ENCODE peak calls at places on chromosomes 4 and X, in six cellular contexts. One of them, this sample, is unnamed.

GRCh38 chr4:8434251-8435073 is 6.1 kb downstream of the ACOX3 start:
- DNase-seq in endothelial cell of umbilical vein: no peak
- DNase-seq in fibroblast of mammary gland: no peak
- DNase-seq in NB4: no peak
- DNase-seq in substantia nigra: no peak
- DNase-seq in LoVo: no peak
- DNase-seq in this sample: no peak

GRCh38 chrX:52078133-52078532 is 9.2 kb upstream of the MAGED4B start:
- DNase-seq in endothelial cell of umbilical vein: no peak
- DNase-seq in fibroblast of mammary gland: no peak
- DNase-seq in NB4: no peak
- DNase-seq in substantia nigra: no peak
- DNase-seq in LoVo: no peak
- DNase-seq in this sample: no peak

GRCh38 chrX:97294016-97294415 is 410.3 kb downstream of the RPA4 start:
- DNase-seq in endothelial cell of umbilical vein: no peak
- DNase-seq in fibroblast of mammary gland: no peak
- DNase-seq in NB4: peak
- DNase-seq in substantia nigra: no peak
- DNase-seq in LoVo: no peak
- DNase-seq in this sample: no peak

GRCh38 chrX:47743504-47743903 is 84.5 kb upstream of the UXT start:
- DNase-seq in endothelial cell of umbilical vein: no peak
- DNase-seq in fibroblast of mammary gland: peak
- DNase-seq in NB4: peak
- DNase-seq in substantia nigra: no peak
- DNase-seq in LoVo: no peak
- DNase-seq in this sample: no peak

GRCh38 chr4:36222702-36223101 is 21.6 kb downstream of the ARAP2 start:
- DNase-seq in endothelial cell of umbilical vein: no peak
- DNase-seq in fibroblast of mammary gland: no peak
- DNase-seq in NB4: no peak
- DNase-seq in substantia nigra: no peak
- DNase-seq in LoVo: no peak
- DNase-seq in this sample: no peak

GRCh38 chrX:124413244-124413643 is 66.9 kb downstream of the SH2D1A start:
- DNase-seq in endothelial cell of umbilical vein: no peak
- DNase-seq in fibroblast of mammary gland: no peak
- DNase-seq in NB4: no peak
- DNase-seq in substantia nigra: no peak
- DNase-seq in LoVo: no peak
- DNase-seq in this sample: no peak

GRCh38 chrX:22950278-22951266 is 49.2 kb upstream of the DDX53 start:
- DNase-seq in endothelial cell of umbilical vein: peak
- DNase-seq in fibroblast of mammary gland: peak
- DNase-seq in NB4: peak
- DNase-seq in substantia nigra: no peak
- DNase-seq in LoVo: no peak
- DNase-seq in this sample: peak

GRCh38 chr4:120749445-120750151 is 172.9 kb downstream of the PRDM5 start:
- DNase-seq in endothelial cell of umbilical vein: no peak
- DNase-seq in fibroblast of mammary gland: no peak
- DNase-seq in NB4: no peak
- DNase-seq in substantia nigra: no peak
- DNase-seq in LoVo: no peak
- DNase-seq in this sample: no peak

GRCh38 chr4:76569225-76569624 is 134.2 kb downstream of the SHROOM3 start:
- DNase-seq in endothelial cell of umbilical vein: no peak
- DNase-seq in fibroblast of mammary gland: no peak
- DNase-seq in NB4: no peak
- DNase-seq in substantia nigra: no peak
- DNase-seq in LoVo: no peak
- DNase-seq in this sample: no peak

GRCh38 chr4:155995069-155995468 is 41.4 kb upstream of the CTSO start:
- DNase-seq in endothelial cell of umbilical vein: no peak
- DNase-seq in fibroblast of mammary gland: no peak
- DNase-seq in NB4: no peak
- DNase-seq in substantia nigra: no peak
- DNase-seq in LoVo: no peak
- DNase-seq in this sample: no peak

GRCh38 chr4:54625391-54625790 is 32.4 kb upstream of the KIT start:
- DNase-seq in endothelial cell of umbilical vein: peak
- DNase-seq in fibroblast of mammary gland: no peak
- DNase-seq in NB4: no peak
- DNase-seq in substantia nigra: no peak
- DNase-seq in LoVo: no peak
- DNase-seq in this sample: no peak

GRCh38 chrX:38375888-38376287 is 23.5 kb downstream of the OTC start:
- DNase-seq in endothelial cell of umbilical vein: peak
- DNase-seq in fibroblast of mammary gland: peak
- DNase-seq in NB4: peak
- DNase-seq in substantia nigra: no peak
- DNase-seq in LoVo: no peak
- DNase-seq in this sample: peak

GRCh38 chr4:109729155-109729562 is 711 bp downstream of the PLA2G12A start:
- DNase-seq in endothelial cell of umbilical vein: peak
- DNase-seq in fibroblast of mammary gland: no peak
- DNase-seq in NB4: peak
- DNase-seq in substantia nigra: no peak
- DNase-seq in LoVo: peak
- DNase-seq in this sample: peak

GRCh38 chr4:72568959-72569718 is at the start of gene ADAMTS3:
- DNase-seq in endothelial cell of umbilical vein: peak
- DNase-seq in fibroblast of mammary gland: peak
- DNase-seq in NB4: peak
- DNase-seq in substantia nigra: no peak
- DNase-seq in LoVo: no peak
- DNase-seq in this sample: peak

GRCh38 chr4:57023104-57023503 is 44.4 kb downstream of the POLR2B start:
- DNase-seq in endothelial cell of umbilical vein: peak
- DNase-seq in fibroblast of mammary gland: peak
- DNase-seq in NB4: no peak
- DNase-seq in substantia nigra: no peak
- DNase-seq in LoVo: no peak
- DNase-seq in this sample: no peak

GRCh38 chr4:6463311-6464289 is 8.8 kb downstream of the PPP2R2C start:
- DNase-seq in endothelial cell of umbilical vein: no peak
- DNase-seq in fibroblast of mammary gland: no peak
- DNase-seq in NB4: no peak
- DNase-seq in substantia nigra: peak
- DNase-seq in LoVo: no peak
- DNase-seq in this sample: no peak

GRCh38 chr4:71635094-71635493 is 148.8 kb downstream of the GC start:
- DNase-seq in endothelial cell of umbilical vein: no peak
- DNase-seq in fibroblast of mammary gland: no peak
- DNase-seq in NB4: no peak
- DNase-seq in substantia nigra: no peak
- DNase-seq in LoVo: no peak
- DNase-seq in this sample: peak

GRCh38 chr4:175536852-175537453 is 275.1 kb downstream of the GPM6A start:
- DNase-seq in endothelial cell of umbilical vein: no peak
- DNase-seq in fibroblast of mammary gland: peak
- DNase-seq in NB4: peak
- DNase-seq in substantia nigra: no peak
- DNase-seq in LoVo: peak
- DNase-seq in this sample: peak

GRCh38 chr4:174316954-174317353 is 33.2 kb downstream of the CEP44 start:
- DNase-seq in endothelial cell of umbilical vein: no peak
- DNase-seq in fibroblast of mammary gland: peak
- DNase-seq in NB4: no peak
- DNase-seq in substantia nigra: no peak
- DNase-seq in LoVo: no peak
- DNase-seq in this sample: no peak

GRCh38 chr4:77010841-77011354 is 61.3 kb downstream of the SEPTIN11 start:
- DNase-seq in endothelial cell of umbilical vein: peak
- DNase-seq in fibroblast of mammary gland: peak
- DNase-seq in NB4: no peak
- DNase-seq in substantia nigra: no peak
- DNase-seq in LoVo: peak
- DNase-seq in this sample: peak

GRCh38 chr4:5711479-5712184 is 631 bp downstream of the EVC start:
- DNase-seq in endothelial cell of umbilical vein: peak
- DNase-seq in fibroblast of mammary gland: peak
- DNase-seq in NB4: no peak
- DNase-seq in substantia nigra: no peak
- DNase-seq in LoVo: no peak
- DNase-seq in this sample: peak

GRCh38 chrX:41087219-41087618 is 2.0 kb downstream of the USP9X start:
- DNase-seq in endothelial cell of umbilical vein: peak
- DNase-seq in fibroblast of mammary gland: no peak
- DNase-seq in NB4: no peak
- DNase-seq in substantia nigra: no peak
- DNase-seq in LoVo: no peak
- DNase-seq in this sample: no peak

GRCh38 chrX:45801554-45801953 is 600.9 kb upstream of the DIPK2B start:
- DNase-seq in endothelial cell of umbilical vein: peak
- DNase-seq in fibroblast of mammary gland: peak
- DNase-seq in NB4: peak
- DNase-seq in substantia nigra: no peak
- DNase-seq in LoVo: no peak
- DNase-seq in this sample: peak

GRCh38 chrX:85570496-85570895 is 191.0 kb upstream of the POF1B start:
- DNase-seq in endothelial cell of umbilical vein: no peak
- DNase-seq in fibroblast of mammary gland: no peak
- DNase-seq in NB4: no peak
- DNase-seq in substantia nigra: no peak
- DNase-seq in LoVo: no peak
- DNase-seq in this sample: no peak

GRCh38 chr4:152211936-152212675 is 323.8 kb downstream of the FBXW7 start:
- DNase-seq in endothelial cell of umbilical vein: no peak
- DNase-seq in fibroblast of mammary gland: no peak
- DNase-seq in NB4: no peak
- DNase-seq in substantia nigra: no peak
- DNase-seq in LoVo: no peak
- DNase-seq in this sample: no peak

GRCh38 chr4:10117424-10118354 is 1.1 kb upstream of the WDR1 start:
- DNase-seq in endothelial cell of umbilical vein: peak
- DNase-seq in fibroblast of mammary gland: peak
- DNase-seq in NB4: peak
- DNase-seq in substantia nigra: no peak
- DNase-seq in LoVo: no peak
- DNase-seq in this sample: no peak

GRCh38 chrX:16528620-16529019 is 121.3 kb upstream of the S100G start:
- DNase-seq in endothelial cell of umbilical vein: no peak
- DNase-seq in fibroblast of mammary gland: no peak
- DNase-seq in NB4: no peak
- DNase-seq in substantia nigra: no peak
- DNase-seq in LoVo: no peak
- DNase-seq in this sample: no peak

GRCh38 chr4:147109800-147110199 is 164.1 kb upstream of the TTC29 start:
- DNase-seq in endothelial cell of umbilical vein: no peak
- DNase-seq in fibroblast of mammary gland: no peak
- DNase-seq in NB4: no peak
- DNase-seq in substantia nigra: no peak
- DNase-seq in LoVo: no peak
- DNase-seq in this sample: no peak

GRCh38 chr4:180455226-180455625 is 1788.0 kb upstream of the TENM3 start:
- DNase-seq in endothelial cell of umbilical vein: no peak
- DNase-seq in fibroblast of mammary gland: no peak
- DNase-seq in NB4: no peak
- DNase-seq in substantia nigra: no peak
- DNase-seq in LoVo: no peak
- DNase-seq in this sample: no peak

GRCh38 chr4:7418131-7418943 is 16.4 kb downstream of the PSAPL1 start:
- DNase-seq in endothelial cell of umbilical vein: no peak
- DNase-seq in fibroblast of mammary gland: no peak
- DNase-seq in NB4: no peak
- DNase-seq in substantia nigra: no peak
- DNase-seq in LoVo: no peak
- DNase-seq in this sample: no peak

GRCh38 chr4:57344296-57344695 is 234.1 kb upstream of the IGFBP7 start:
- DNase-seq in endothelial cell of umbilical vein: no peak
- DNase-seq in fibroblast of mammary gland: no peak
- DNase-seq in NB4: no peak
- DNase-seq in substantia nigra: no peak
- DNase-seq in LoVo: no peak
- DNase-seq in this sample: no peak

GRCh38 chrX:136194546-136194945 is 47.2 kb downstream of the FHL1 start:
- DNase-seq in endothelial cell of umbilical vein: no peak
- DNase-seq in fibroblast of mammary gland: no peak
- DNase-seq in NB4: no peak
- DNase-seq in substantia nigra: no peak
- DNase-seq in LoVo: no peak
- DNase-seq in this sample: no peak

GRCh38 chr4:140826701-140827027 is 70.5 kb upstream of the TBC1D9 start:
- DNase-seq in endothelial cell of umbilical vein: no peak
- DNase-seq in fibroblast of mammary gland: no peak
- DNase-seq in NB4: no peak
- DNase-seq in substantia nigra: no peak
- DNase-seq in LoVo: no peak
- DNase-seq in this sample: no peak

This sample was measured in A673.